ENCODE peak calls at places on chromosomes 11 and 22, in nine cellular contexts. W, X, N, A, U, Q, C, E and H are unnamed samples.
A peak's percentile ranks its signal among the peaks of the same experiment; 100 is the strongest.

GRCh38 chr11:1458340-1459218 is 28.0 kb downstream of the MOB2 start:
- DNase-seq in C (no peak), U (peak; percentile 47), X (peak; percentile 22), W (peak; percentile 75), N (peak; percentile 75), A (no peak), E (no peak), Q (peak; percentile 17), H (no peak)

GRCh38 chr11:122399375-122399774 is 256.1 kb upstream of the UBASH3B start:
- DNase-seq in A (no peak), X (no peak), C (no peak), U (no peak), E (no peak), Q (no peak), W (no peak), N (no peak), H (no peak)

GRCh38 chr11:13210424-13210823 is 67.2 kb upstream of the BMAL1 start:
- DNase-seq in W (peak; percentile 57), Q (peak; percentile 68), A (no peak), E (peak; percentile 63), U (peak; percentile 50), N (peak; percentile 79), X (peak; percentile 90), C (no peak), H (no peak)

GRCh38 chr11:120207517-120207916 is 3.3 kb upstream of the OAF start:
- DNase-seq in C (no peak), Q (no peak), U (no peak), E (no peak), A (no peak), N (no peak), W (no peak), X (no peak), H (no peak)

GRCh38 chr11:57798905-57799559 is 37.4 kb downstream of the CTNND1 start:
- DNase-seq in W (peak; percentile 48), C (no peak), U (no peak), N (peak; percentile 78), X (peak; percentile 49), Q (peak; percentile 87), A (no peak), E (no peak), H (no peak)

GRCh38 chr11:128484172-128484571 is 103.2 kb downstream of the ETS1 start:
- DNase-seq in U (no peak), C (no peak), Q (no peak), N (no peak), E (no peak), A (no peak), X (no peak), W (no peak), H (no peak)

GRCh38 chr11:44857490-44857889 is 93.2 kb downstream of the TP53I11 start:
- DNase-seq in A (no peak), N (no peak), Q (no peak), C (no peak), E (no peak), W (peak; percentile 48), X (no peak), U (no peak), H (no peak)

GRCh38 chr11:83734120-83734519 is 448.0 kb upstream of the CCDC90B start:
- DNase-seq in W (no peak), E (no peak), X (no peak), Q (no peak), U (no peak), A (no peak), N (no peak), C (no peak), H (no peak)

GRCh38 chr22:27255580-27255979 is 546.0 kb downstream of the MN1 start:
- DNase-seq in N (no peak), E (no peak), Q (no peak), U (no peak), X (no peak), A (no peak), C (no peak), W (no peak), H (no peak)

GRCh38 chr11:107018274-107018901 is at the start of gene GUCY1A2:
- DNase-seq in E (no peak), W (peak; percentile 45), A (no peak), N (peak; percentile 57), Q (no peak), U (no peak), C (no peak), X (no peak), H (no peak)

GRCh38 chr11:16280256-16280682 is 76.1 kb downstream of the SOX6 start:
- DNase-seq in Q (peak; percentile 79), C (no peak), U (peak; percentile 65), X (peak; percentile 6), A (peak; percentile 45), W (peak; percentile 55), E (no peak), N (peak; percentile 10), H (no peak)

GRCh38 chr11:45805305-45806071 is 539 bp downstream of the SLC35C1 start:
- DNase-seq in A (peak; percentile 7), X (peak; percentile 59), W (peak; percentile 61), U (peak; percentile 44), N (peak; percentile 81), E (no peak), C (no peak), Q (peak; percentile 27), H (no peak)

GRCh38 chr11:110430267-110431211 is 791 bp downstream of the FDX1 start:
- DNase-seq in C (peak; percentile 36), E (no peak), Q (peak; percentile 8), A (no peak), U (peak; percentile 45), N (peak; percentile 59), W (no peak), X (peak; percentile 50), H (no peak)

GRCh38 chr22:40507491-40507890 is 129.0 kb downstream of the MRTFA start:
- DNase-seq in W (no peak), A (no peak), N (no peak), C (no peak), E (no peak), U (no peak), X (no peak), Q (no peak), H (no peak)

GRCh38 chr11:41286751-41287150 is 172.7 kb downstream of the LRRC4C start:
- DNase-seq in U (no peak), A (no peak), C (no peak), X (no peak), N (no peak), E (no peak), Q (no peak), W (no peak), H (no peak)

GRCh38 chr22:20206709-20207215 is 55.9 kb upstream of the CCDC188 start:
- DNase-seq in A (no peak), U (no peak), Q (peak; percentile 44), N (peak; percentile 45), X (peak; percentile 8), W (peak; percentile 55), E (no peak), C (no peak), H (no peak)

GRCh38 chr11:59719556-59719955 is 5.9 kb upstream of the OR10V1 start:
- DNase-seq in Q (no peak), X (no peak), A (no peak), C (no peak), E (no peak), U (no peak), N (no peak), W (no peak), H (no peak)

GRCh38 chr11:122439911-122440782 is 215.4 kb upstream of the UBASH3B start:
- DNase-seq in N (peak; percentile 76), U (peak; percentile 14), Q (no peak), C (no peak), E (no peak), X (peak; percentile 55), W (peak; percentile 65), A (no peak), H (no peak)

GRCh38 chr11:85316967-85317366 is 310.2 kb downstream of the DLG2 start:
- DNase-seq in A (no peak), W (no peak), E (no peak), Q (no peak), N (no peak), C (no peak), X (no peak), U (peak; percentile 85), H (no peak)

GRCh38 chr22:48089601-48090331 is 1327.3 kb downstream of the TBC1D22A start:
- DNase-seq in W (peak; percentile 61), C (no peak), X (peak; percentile 0), A (no peak), N (peak; percentile 61), E (no peak), U (no peak), Q (no peak), H (no peak)

GRCh38 chr11:12162652-12163051 is 52.3 kb downstream of the MICAL2 start:
- DNase-seq in C (no peak), N (no peak), A (no peak), E (no peak), X (no peak), W (no peak), U (no peak), Q (no peak), H (no peak)

GRCh38 chr11:69508974-69509373 is 27.5 kb downstream of the LINC01488 start:
- DNase-seq in E (no peak), X (no peak), W (no peak), N (no peak), C (no peak), A (no peak), Q (no peak), U (no peak), H (no peak)

GRCh38 chr11:83410605-83411565 is 124.7 kb upstream of the CCDC90B start:
- DNase-seq in W (no peak), E (no peak), U (no peak), C (no peak), A (no peak), N (no peak), X (no peak), Q (no peak), H (no peak)

GRCh38 chr11:64900263-64900678 is 16.7 kb downstream of the ATG2A start:
- DNase-seq in U (no peak), N (no peak), C (peak; percentile 67), Q (peak; percentile 78), A (no peak), W (no peak), X (no peak), E (no peak), H (no peak)

GRCh38 chr11:61747389-61748285 is 4.8 kb upstream of the MYRF start:
- DNase-seq in C (no peak), E (no peak), X (peak; percentile 74), U (peak; percentile 59), W (peak; percentile 85), A (peak; percentile 21), Q (peak; percentile 91), N (peak; percentile 89), H (no peak)

GRCh38 chr11:16809901-16810668 is 71.6 kb downstream of the C11orf58 start:
- DNase-seq in Q (peak; percentile 30), A (no peak), C (no peak), U (no peak), W (peak; percentile 80), N (no peak), E (no peak), X (peak; percentile 70), H (no peak)

GRCh38 chr22:43392385-43392989 is 19.3 kb upstream of the MPPED1 start:
- DNase-seq in N (no peak), A (no peak), W (no peak), U (no peak), Q (no peak), C (no peak), E (no peak), X (no peak), H (no peak)

GRCh38 chr11:64007629-64008282 is 21.5 kb downstream of the OTUB1 start:
- DNase-seq in U (peak; percentile 52), Q (peak; percentile 38), N (peak; percentile 85), A (peak; percentile 16), C (no peak), X (peak; percentile 30), W (peak; percentile 92), E (no peak), H (no peak)

GRCh38 chr22:28341001-28341400 is 338.6 kb downstream of the TTC28 start:
- DNase-seq in E (no peak), U (no peak), A (no peak), N (no peak), W (no peak), X (peak; percentile 54), Q (no peak), C (no peak), H (no peak)

GRCh38 chr11:75591371-75591770 is 29.3 kb downstream of the SERPINH1 start:
- DNase-seq in Q (no peak), E (no peak), U (no peak), W (no peak), N (no peak), C (no peak), X (no peak), A (no peak), H (peak; percentile 7)

GRCh38 chr22:45868586-45869443 is 108.1 kb downstream of the WNT7B start:
- DNase-seq in W (no peak), Q (no peak), C (no peak), E (no peak), A (no peak), N (no peak), U (no peak), X (no peak), H (no peak)